ENCODE peak calls at places on chromosomes 11 and 22, in nine cellular contexts. H is IMR-90; A is prostate gland; R is naive thymus-derived CD8-positive, alpha-beta T cell; O is stimulated activated CD8-positive, alpha-beta memory T cell treated with anti-CD3 and anti-CD28 coated beads, Interleukin-15, amount 100 ng/mL, for 4 hours; M is body of pancreas; Y is RWPE1; U is left ventricle myocardium inferior; L is left cardiac atrium. K is an unnamed sample.

GRCh38 chr11:5967708-5968107 is 586 bp downstream of the OR56A5 start:
- DNase-seq in U (no peak), H (no peak), L (no peak), M (no peak), R (no peak), A (no peak), Y (no peak), O (no peak), K (no peak)

GRCh38 chr11:91978747-91979146 is 245.9 kb upstream of the FAT3 start:
- DNase-seq in A (no peak), O (no peak), R (no peak), L (no peak), U (no peak), M (no peak), Y (peak), H (no peak), K (no peak)

GRCh38 chr11:127445476-127445875 is 444.9 kb upstream of the KIRREL3 start:
- DNase-seq in A (no peak), H (no peak), R (no peak), M (no peak), U (peak), Y (no peak), O (no peak), L (no peak), K (no peak)

GRCh38 chr11:125049393-125049792 is 13.7 kb upstream of the SLC37A2 start:
- DNase-seq in A (no peak), U (no peak), M (no peak), O (no peak), Y (no peak), L (no peak), R (no peak), H (no peak), K (no peak)

GRCh38 chr11:61893981-61894380 is 2.6 kb upstream of the FADS3 start:
- DNase-seq in L (no peak), U (no peak), M (no peak), Y (no peak), A (no peak), R (no peak), H (peak), O (no peak), K (no peak)

GRCh38 chr11:126140106-126140931 is 71.1 kb downstream of the RPUSD4 start:
- DNase-seq in M (no peak), O (no peak), A (no peak), H (no peak), U (no peak), L (no peak), Y (no peak), R (no peak), K (no peak)

GRCh38 chr11:60658409-60658808 is 41.0 kb upstream of the MS4A8 start:
- DNase-seq in R (no peak), L (no peak), A (peak), M (peak), U (no peak), Y (no peak), H (no peak), O (no peak), K (no peak)

GRCh38 chr11:96111308-96111707 is 187.4 kb upstream of the MTMR2 start:
- DNase-seq in U (no peak), M (no peak), H (no peak), A (no peak), O (no peak), Y (no peak), R (no peak), L (no peak), K (no peak)

GRCh38 chr11:11961399-11962028 is 46.9 kb downstream of the DKK3 start:
- DNase-seq in A (no peak), Y (no peak), M (no peak), R (no peak), H (no peak), O (no peak), U (no peak), L (no peak), K (no peak)

GRCh38 chr22:30362632-30363281 is 6.0 kb downstream of the CCDC157 start:
- DNase-seq in M (no peak), R (no peak), Y (no peak), A (no peak), L (no peak), O (no peak), U (no peak), H (no peak), K (no peak)

GRCh38 chr22:48891688-48892380 is 935.8 kb downstream of the BRD1 start:
- DNase-seq in A (no peak), U (no peak), Y (no peak), O (no peak), H (no peak), M (no peak), R (no peak), L (no peak), K (no peak)

GRCh38 chr11:77411238-77411637 is 62.7 kb downstream of the PAK1 start:
- DNase-seq in R (no peak), L (peak), O (no peak), U (peak), M (peak), H (peak), A (no peak), Y (peak), K (peak)

GRCh38 chr11:46273511-46274205 is 3.8 kb upstream of the CREB3L1 start:
- DNase-seq in O (no peak), M (peak), Y (no peak), H (no peak), A (peak), U (no peak), L (no peak), R (no peak), K (no peak)

GRCh38 chr11:6611092-6612007 is 666 bp downstream of the TAF10 start:
- DNase-seq in Y (no peak), U (peak), A (no peak), O (no peak), H (peak), M (peak), L (peak), R (no peak), K (no peak)

GRCh38 chr11:32213223-32213622 is 122.3 kb downstream of the RCN1 start:
- DNase-seq in A (no peak), M (no peak), Y (no peak), U (no peak), H (peak), R (no peak), L (no peak), O (no peak), K (no peak)

GRCh38 chr11:18322818-18323570 is 627 bp downstream of the GTF2H1 start:
- DNase-seq in O (no peak), M (no peak), H (no peak), A (no peak), U (no peak), L (no peak), Y (no peak), R (no peak), K (no peak)

GRCh38 chr11:2328656-2329354 is 27.0 kb downstream of the TSPAN32 start:
- DNase-seq in U (no peak), M (no peak), L (no peak), H (no peak), O (no peak), R (no peak), A (no peak), Y (no peak), K (no peak)

GRCh38 chr22:46240073-46240472 is 10.0 kb downstream of the CDPF1 start:
- DNase-seq in M (no peak), O (no peak), H (no peak), R (no peak), Y (no peak), L (no peak), A (no peak), U (no peak), K (no peak)

GRCh38 chr22:47775191-47775590 is 1012.7 kb downstream of the TBC1D22A start:
- DNase-seq in R (no peak), O (no peak), A (no peak), U (no peak), Y (no peak), H (no peak), L (no peak), M (no peak), K (no peak)

GRCh38 chr11:75126564-75126963 is 24.3 kb upstream of the SLCO2B1 start:
- DNase-seq in A (no peak), O (no peak), U (no peak), H (no peak), R (no peak), M (no peak), L (no peak), Y (no peak), K (no peak)

GRCh38 chr11:73950869-73951710 is at the start of gene DNAJB13:
- DNase-seq in H (peak), R (no peak), U (no peak), Y (peak), A (peak), M (peak), O (no peak), L (no peak), K (peak)

GRCh38 chr11:111301004-111301839 is 2.9 kb downstream of the POU2AF3 start:
- DNase-seq in H (no peak), A (no peak), Y (no peak), O (no peak), U (no peak), M (no peak), R (no peak), L (no peak), K (peak)

GRCh38 chr11:134140961-134141490 is 72.2 kb downstream of the JAM3 start:
- DNase-seq in R (no peak), M (no peak), A (no peak), L (no peak), H (no peak), U (no peak), Y (no peak), O (no peak), K (no peak)

GRCh38 chr11:33785609-33786008 is 11.3 kb upstream of the FBXO3 start:
- DNase-seq in O (no peak), H (no peak), L (no peak), A (no peak), U (no peak), M (no peak), R (no peak), Y (no peak), K (no peak)

GRCh38 chr22:37806409-37807338 is 1.1 kb upstream of the GCAT start:
- DNase-seq in O (no peak), L (no peak), A (no peak), H (peak), U (no peak), R (no peak), Y (no peak), M (peak), K (no peak)

GRCh38 chr11:9386901-9387300 is 2.4 kb downstream of the IPO7 start:
- DNase-seq in O (no peak), L (no peak), A (no peak), U (no peak), M (no peak), R (no peak), Y (no peak), H (no peak), K (no peak)

GRCh38 chr22:17106785-17107546 is 14.2 kb downstream of the TMEM121B start:
- DNase-seq in R (peak), O (no peak), H (no peak), A (no peak), Y (no peak), U (no peak), M (no peak), L (no peak), K (peak)

GRCh38 chr11:100774859-100775258 is 87.8 kb downstream of the ARHGAP42 start:
- DNase-seq in Y (no peak), R (no peak), M (no peak), O (no peak), H (no peak), L (no peak), A (no peak), U (no peak), K (no peak)

GRCh38 chr11:108933630-108934029 is 268.8 kb downstream of the DDX10 start:
- DNase-seq in L (no peak), M (no peak), O (no peak), Y (no peak), U (no peak), R (no peak), H (peak), A (no peak), K (no peak)

GRCh38 chr22:49437356-49437755 is 390.3 kb downstream of the BRD1 start:
- DNase-seq in U (no peak), L (no peak), H (no peak), M (no peak), A (no peak), O (no peak), Y (no peak), R (no peak), K (no peak)

GRCh38 chr11:3083321-3083720 is 26.1 kb upstream of the CARS1 start:
- DNase-seq in H (no peak), M (no peak), U (no peak), A (no peak), L (no peak), R (no peak), O (no peak), Y (no peak), K (no peak)

GRCh38 chr11:17528181-17528691 is 16.0 kb downstream of the USH1C start:
- DNase-seq in O (no peak), Y (peak), M (peak), U (peak), R (peak), A (no peak), H (peak), L (peak), K (peak)

K was measured in GM20000.